ENCODE peak calls at places on chromosomes 1 and 21, in seven cellular contexts. One of them, this sample, is unnamed.

GRCh38 chr1:204647114-204647804 is 38.3 kb downstream of the LRRN2 start:
- DNase-seq in mesendoderm: peak
- DNase-seq in ureter: peak
- DNase-seq in right cardiac atrium: no peak
- DNase-seq in BE2C: peak
- DNase-seq in astrocyte of the hippocampus: peak
- DNase-seq in AG08395: peak
- DNase-seq in this sample: no peak

GRCh38 chr1:50308883-50309282 is 114.4 kb downstream of the DMRTA2 start:
- DNase-seq in BE2C: peak
- DNase-seq in astrocyte of the hippocampus: peak
- DNase-seq in ureter: no peak
- DNase-seq in mesendoderm: peak
- DNase-seq in AG08395: peak
- DNase-seq in right cardiac atrium: no peak
- DNase-seq in this sample: no peak

GRCh38 chr1:6048179-6048867 is 2.6 kb downstream of the KCNAB2 start:
- DNase-seq in right cardiac atrium: no peak
- DNase-seq in AG08395: no peak
- DNase-seq in mesendoderm: no peak
- DNase-seq in ureter: no peak
- DNase-seq in astrocyte of the hippocampus: no peak
- DNase-seq in BE2C: peak
- DNase-seq in this sample: no peak

GRCh38 chr1:33349778-33350610 is 29.1 kb upstream of the A3GALT2 start:
- DNase-seq in astrocyte of the hippocampus: peak
- DNase-seq in AG08395: peak
- DNase-seq in mesendoderm: peak
- DNase-seq in ureter: peak
- DNase-seq in BE2C: peak
- DNase-seq in right cardiac atrium: peak
- DNase-seq in this sample: peak

GRCh38 chr21:26717146-26717739 is 128.0 kb downstream of the ADAMTS1 start:
- DNase-seq in AG08395: peak
- DNase-seq in mesendoderm: no peak
- DNase-seq in ureter: no peak
- DNase-seq in astrocyte of the hippocampus: peak
- DNase-seq in right cardiac atrium: no peak
- DNase-seq in BE2C: no peak
- DNase-seq in this sample: no peak

GRCh38 chr1:8003431-8004112 is 22.5 kb downstream of the ERRFI1 start:
- DNase-seq in ureter: no peak
- DNase-seq in right cardiac atrium: no peak
- DNase-seq in AG08395: no peak
- DNase-seq in mesendoderm: no peak
- DNase-seq in BE2C: no peak
- DNase-seq in astrocyte of the hippocampus: no peak
- DNase-seq in this sample: no peak

GRCh38 chr1:54069792-54070548 is 16.6 kb downstream of the TCEANC2 start:
- DNase-seq in right cardiac atrium: peak
- DNase-seq in BE2C: peak
- DNase-seq in mesendoderm: peak
- DNase-seq in ureter: no peak
- DNase-seq in AG08395: peak
- DNase-seq in astrocyte of the hippocampus: peak
- DNase-seq in this sample: no peak

GRCh38 chr1:17891205-17892110 is 136.3 kb downstream of the ACTL8 start:
- DNase-seq in right cardiac atrium: peak
- DNase-seq in BE2C: no peak
- DNase-seq in astrocyte of the hippocampus: no peak
- DNase-seq in ureter: no peak
- DNase-seq in AG08395: no peak
- DNase-seq in mesendoderm: no peak
- DNase-seq in this sample: no peak

GRCh38 chr1:22916469-22916817 is 56.2 kb downstream of the LACTBL1 start:
- DNase-seq in AG08395: no peak
- DNase-seq in ureter: peak
- DNase-seq in right cardiac atrium: no peak
- DNase-seq in BE2C: no peak
- DNase-seq in astrocyte of the hippocampus: peak
- DNase-seq in mesendoderm: no peak
- DNase-seq in this sample: peak

GRCh38 chr21:18899261-18899660 is 495.7 kb upstream of the TMPRSS15 start:
- DNase-seq in ureter: no peak
- DNase-seq in right cardiac atrium: no peak
- DNase-seq in mesendoderm: peak
- DNase-seq in astrocyte of the hippocampus: no peak
- DNase-seq in BE2C: no peak
- DNase-seq in AG08395: no peak
- DNase-seq in this sample: no peak

GRCh38 chr1:54604572-54605370 is 18.6 kb downstream of the FAM151A start:
- DNase-seq in astrocyte of the hippocampus: no peak
- DNase-seq in mesendoderm: no peak
- DNase-seq in right cardiac atrium: no peak
- DNase-seq in AG08395: no peak
- DNase-seq in BE2C: no peak
- DNase-seq in ureter: no peak
- DNase-seq in this sample: no peak

GRCh38 chr1:220733090-220733569 is 15.0 kb upstream of the MTARC2 start:
- DNase-seq in astrocyte of the hippocampus: peak
- DNase-seq in mesendoderm: peak
- DNase-seq in ureter: peak
- DNase-seq in right cardiac atrium: peak
- DNase-seq in AG08395: peak
- DNase-seq in BE2C: peak
- DNase-seq in this sample: peak

GRCh38 chr1:110218739-110219138 is 8.6 kb downstream of the KCNC4 start:
- DNase-seq in right cardiac atrium: no peak
- DNase-seq in mesendoderm: peak
- DNase-seq in ureter: no peak
- DNase-seq in AG08395: no peak
- DNase-seq in astrocyte of the hippocampus: peak
- DNase-seq in BE2C: no peak
- DNase-seq in this sample: no peak

GRCh38 chr1:225713281-225713680 is 60.4 kb upstream of the ENAH start:
- DNase-seq in right cardiac atrium: no peak
- DNase-seq in mesendoderm: peak
- DNase-seq in BE2C: no peak
- DNase-seq in ureter: no peak
- DNase-seq in astrocyte of the hippocampus: no peak
- DNase-seq in AG08395: no peak
- DNase-seq in this sample: no peak

GRCh38 chr21:25176637-25177412 is 430.5 kb downstream of the MRPL39 start:
- DNase-seq in AG08395: no peak
- DNase-seq in BE2C: no peak
- DNase-seq in ureter: no peak
- DNase-seq in astrocyte of the hippocampus: peak
- DNase-seq in right cardiac atrium: no peak
- DNase-seq in mesendoderm: no peak
- DNase-seq in this sample: no peak

GRCh38 chr1:101207891-101208290 is 28.9 kb upstream of the S1PR1 start:
- DNase-seq in astrocyte of the hippocampus: peak
- DNase-seq in right cardiac atrium: no peak
- DNase-seq in BE2C: no peak
- DNase-seq in ureter: no peak
- DNase-seq in mesendoderm: no peak
- DNase-seq in AG08395: peak
- DNase-seq in this sample: no peak